ENCODE peak calls at places on chromosomes 13 and 19, in seven cellular contexts. W is colonic mucosa, P is ascending aorta, I is heart left ventricle, J is AG04450, A is stomach, C is pancreas. B is an unnamed sample.

GRCh38 chr19:42024622-42025111 is 30.6 kb upstream of the ATP1A3 start:
- DNase-seq in A (no peak), C (no peak), W (no peak), P (no peak), I (peak), J (peak), B (peak)

GRCh38 chr19:17481986-17482385 is 11.7 kb downstream of the SLC27A1 start:
- DNase-seq in J (no peak), P (no peak), W (no peak), A (no peak), C (no peak), I (no peak), B (no peak)

GRCh38 chr13:112067121-112067741 is at the start of gene SOX1:
- DNase-seq in I (no peak), C (peak), A (no peak), J (no peak), W (no peak), P (no peak), B (no peak)

GRCh38 chr13:33212396-33212795 is 73.2 kb downstream of the STARD13 start:
- DNase-seq in P (no peak), J (no peak), I (no peak), W (no peak), C (no peak), A (no peak), B (no peak)

GRCh38 chr19:13149628-13150186 is 468 bp downstream of the STX10 start:
- DNase-seq in J (no peak), I (peak), C (peak), A (peak), W (no peak), P (peak), B (peak)

GRCh38 chr13:49428041-49428763 is 15.7 kb downstream of the CAB39L start:
- DNase-seq in P (no peak), A (no peak), W (no peak), J (no peak), I (no peak), C (no peak), B (no peak)

GRCh38 chr19:34712606-34713261 is 21.3 kb upstream of the ZNF181 start:
- DNase-seq in J (peak), C (no peak), I (peak), P (no peak), W (peak), A (peak), B (peak)

GRCh38 chr19:48900477-48901452 is 653 bp downstream of the NUCB1 start:
- DNase-seq in P (no peak), I (no peak), J (no peak), C (no peak), A (no peak), W (no peak), B (no peak)

GRCh38 chr13:31267126-31267784 is 67.5 kb downstream of the B3GLCT start:
- DNase-seq in W (no peak), J (no peak), I (peak), A (no peak), P (no peak), C (no peak), B (no peak)

GRCh38 chr13:97141564-97142005 is 80.5 kb upstream of the MBNL2 start:
- DNase-seq in C (no peak), I (no peak), W (peak), P (no peak), A (peak), J (peak), B (peak)

DNA sequence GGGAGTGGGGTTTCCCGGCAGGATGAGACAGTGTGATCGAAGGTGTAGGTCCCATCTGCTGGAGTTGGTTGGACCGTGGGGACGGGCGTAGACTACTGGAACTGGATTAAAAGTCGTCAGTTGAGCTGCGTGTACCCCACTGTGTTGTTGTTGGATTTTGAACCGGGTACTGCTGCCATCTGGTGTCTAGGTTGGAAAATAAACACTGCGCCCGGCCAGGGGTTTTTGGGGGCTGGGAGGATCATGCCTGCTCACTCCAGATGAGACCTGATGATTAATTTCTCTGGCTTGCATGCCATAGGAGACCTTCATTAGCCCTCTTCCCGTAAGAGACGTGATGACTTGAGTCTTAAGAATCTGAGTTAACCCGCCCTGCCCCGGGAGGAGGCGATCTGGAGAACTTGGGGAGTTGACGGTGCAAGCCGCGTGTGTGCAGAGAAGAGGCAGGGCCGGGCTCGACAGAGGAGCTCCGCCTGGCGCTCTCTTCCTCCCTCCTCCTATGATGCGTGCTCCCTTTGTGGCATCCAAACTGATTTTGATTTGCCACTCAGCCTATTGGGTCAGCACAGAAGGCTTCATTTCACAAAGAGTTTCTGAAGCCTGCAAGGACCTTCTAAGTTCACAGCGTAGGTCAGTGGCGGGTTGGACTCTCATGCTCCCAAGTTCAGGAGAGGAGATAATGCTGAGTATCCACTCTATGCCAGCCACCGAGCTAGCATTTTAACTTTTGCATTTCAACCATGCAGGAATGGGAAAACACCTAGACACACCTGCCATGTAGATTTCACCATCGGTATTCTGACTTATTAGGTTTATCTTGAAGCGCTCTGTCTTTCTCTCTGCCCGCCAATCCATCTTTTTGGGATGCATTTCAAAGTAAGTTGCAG is 2.7 kb downstream of the UHRF1 start:
- DNase-seq in W (peak), I (no peak), J (peak), C (peak), A (peak), P (peak), B (peak)
- H3K4me3 ChIP-seq in W (peak), I (peak), J (peak), C (no peak), A (peak), P (peak), B (peak)

GRCh38 chr13:51763486-51763885 is 40.5 kb downstream of the DHRS12 start:
- DNase-seq in A (no peak), P (no peak), W (no peak), I (no peak), C (no peak), J (no peak), B (no peak)
- H3K27ac ChIP-seq in A (peak), P (peak), W (no peak), I (peak), C (peak), J (peak), B (no peak)

GRCh38 chr13:72259528-72259927 is 392.5 kb upstream of the DACH1 start:
- DNase-seq in J (no peak), I (no peak), A (no peak), W (no peak), C (no peak), P (no peak), B (no peak)

GRCh38 chr13:72258340-72258981 is 391.5 kb upstream of the DACH1 start:
- DNase-seq in P (no peak), I (no peak), J (no peak), C (no peak), W (no peak), A (no peak), B (no peak)

GRCh38 chr13:72261732-72262131 is 394.7 kb upstream of the DACH1 start:
- DNase-seq in A (no peak), J (no peak), W (no peak), P (no peak), C (no peak), I (no peak), B (no peak)

GRCh38 chr13:72253754-72254153 is 386.8 kb upstream of the DACH1 start:
- DNase-seq in J (no peak), C (no peak), W (no peak), A (no peak), I (no peak), P (no peak), B (no peak)

GRCh38 chr13:72255908-72256307 is 388.9 kb upstream of the DACH1 start:
- DNase-seq in J (no peak), A (no peak), P (no peak), I (no peak), C (no peak), W (peak), B (peak)
- TF ChIP-seq CTCF in J (no peak), A (no peak), P (no peak), I (no peak), C (peak), W (peak), B (peak)

GRCh38 chr19:50696065-50696425 is 23.6 kb downstream of the SHANK1 start:
- DNase-seq in J (no peak), W (no peak), C (no peak), A (no peak), I (no peak), P (no peak), B (no peak)
- H3K4me3 ChIP-seq in J (no peak), W (no peak), C (no peak), A (no peak), I (no peak), P (no peak), B (no peak)

GRCh38 chr13:94343243-94343585 is 136.3 kb downstream of the DCT start:
- DNase-seq in C (no peak), P (no peak), A (no peak), I (no peak), W (no peak), J (no peak), B (no peak)

GRCh38 chr13:94344126-94344863 is 135.2 kb downstream of the DCT start:
- DNase-seq in I (no peak), P (no peak), J (no peak), A (no peak), C (no peak), W (no peak), B (no peak)

GRCh38 chr13:94345374-94346195 is 133.9 kb downstream of the DCT start:
- DNase-seq in W (no peak), A (no peak), C (no peak), J (no peak), P (no peak), I (no peak), B (no peak)

GRCh38 chr13:94339116-94339687 is 140.3 kb downstream of the DCT start:
- DNase-seq in W (no peak), C (no peak), A (no peak), P (no peak), I (no peak), J (no peak), B (no peak)

GRCh38 chr13:94342436-94343242 is 136.8 kb downstream of the DCT start:
- DNase-seq in I (no peak), C (no peak), P (no peak), W (no peak), A (no peak), J (no peak), B (no peak)
- H3K27ac ChIP-seq in I (peak), C (no peak), P (peak), W (peak), A (peak), J (no peak), B (peak)